ENCODE peak calls at places on chromosomes 13 and 19, in nine cellular contexts. G, C, P, E, S, W, J, B and T are unnamed samples.

GRCh38 chr19:18419195-18419698 is at the start of gene SSBP4:
- DNase-seq in C (no peak), W (peak), G (peak), J (peak), E (peak), S (peak), P (peak), B (no peak), T (peak)

GRCh38 chr19:49570997-49571676 is 9.2 kb downstream of the NOSIP start:
- DNase-seq in J (no peak), C (no peak), B (no peak), G (no peak), E (no peak), W (no peak), P (peak), S (no peak), T (no peak)

GRCh38 chr13:45441633-45442032 is 23.1 kb upstream of the COG3 start:
- DNase-seq in C (no peak), E (no peak), S (no peak), G (peak), B (no peak), W (peak), J (peak), P (no peak), T (no peak)

GRCh38 chr13:94114166-94114565 is 365.3 kb downstream of the DCT start:
- DNase-seq in E (no peak), P (no peak), C (no peak), B (no peak), S (no peak), G (no peak), W (no peak), J (no peak), T (no peak)

GRCh38 chr19:37963190-37963947 is 56.4 kb downstream of the SIPA1L3 start:
- DNase-seq in S (no peak), C (no peak), E (no peak), W (peak), P (no peak), G (peak), J (no peak), B (no peak), T (no peak)

GRCh38 chr13:77470986-77471385 is 64.5 kb upstream of the SCEL start:
- DNase-seq in C (no peak), S (no peak), E (no peak), J (no peak), G (no peak), B (no peak), P (no peak), W (no peak), T (no peak)

GRCh38 chr13:43374621-43375020 is 351.2 kb downstream of the DNAJC15 start:
- DNase-seq in P (no peak), E (no peak), C (no peak), B (no peak), G (no peak), S (no peak), J (peak), W (peak), T (no peak)

GRCh38 chr19:1131718-1132552 is 28.1 kb downstream of the GPX4 start:
- DNase-seq in E (peak), B (no peak), G (peak), S (peak), J (peak), P (peak), C (peak), W (peak), T (peak)

GRCh38 chr19:51016798-51017683 is 2.5 kb downstream of the KLK10 start:
- DNase-seq in C (no peak), J (peak), P (peak), W (peak), G (peak), E (peak), S (peak), B (peak), T (peak)

GRCh38 chr19:44684892-44685847 is 13.8 kb upstream of the CEACAM16 start:
- DNase-seq in G (peak), W (peak), P (no peak), C (peak), B (no peak), E (peak), S (no peak), J (peak), T (no peak)

GRCh38 chr19:27972291-27973040 is 1240.5 kb downstream of the UQCRFS1 start:
- DNase-seq in J (no peak), P (no peak), W (peak), B (no peak), S (no peak), G (no peak), C (no peak), E (no peak), T (no peak)

GRCh38 chr19:993831-994393 is 6.3 kb upstream of the GRIN3B start:
- DNase-seq in J (no peak), P (no peak), W (no peak), B (no peak), E (peak), G (no peak), S (no peak), C (no peak), T (no peak)

GRCh38 chr13:113117335-113117872 is 5.2 kb upstream of the F10 start:
- DNase-seq in E (peak), G (no peak), C (no peak), J (no peak), W (peak), S (no peak), B (peak), P (no peak), T (no peak)

GRCh38 chr13:76879211-76879875 is 6.9 kb downstream of the KCTD12 start:
- DNase-seq in W (peak), E (peak), C (peak), S (peak), J (peak), G (peak), P (peak), B (no peak), T (no peak)

GRCh38 chr13:19794552-19795143 is 11.9 kb upstream of the PSPC1 start:
- DNase-seq in G (no peak), B (no peak), P (no peak), J (no peak), W (no peak), C (no peak), E (no peak), S (no peak), T (no peak)

GRCh38 chr19:2474232-2475017 is 1.5 kb upstream of the GADD45B start:
- DNase-seq in G (peak), B (peak), S (peak), J (peak), E (peak), C (no peak), W (peak), P (peak), T (peak)

GRCh38 chr13:51101636-51102218 is 9.3 kb downstream of the C13orf42 start:
- DNase-seq in P (no peak), W (no peak), G (peak), B (no peak), C (no peak), E (no peak), S (no peak), J (no peak), T (no peak)

GRCh38 chr19:38277549-38277948 is 13.2 kb downstream of the SPINT2 start:
- DNase-seq in G (no peak), W (peak), E (no peak), J (no peak), P (no peak), B (no peak), C (no peak), S (no peak), T (no peak)

GRCh38 chr13:26872444-26873173 is 112.0 kb upstream of the GPR12 start:
- DNase-seq in G (peak), S (no peak), B (no peak), J (peak), E (no peak), P (peak), C (no peak), W (peak), T (peak)

GRCh38 chr13:50720856-50721663 is 122.4 kb downstream of the DLEU7 start:
- DNase-seq in P (peak), B (no peak), S (no peak), C (no peak), E (peak), J (no peak), W (no peak), G (no peak), T (no peak)

GRCh38 chr19:40695881-40696280 is 5.4 kb upstream of the NUMBL start:
- DNase-seq in C (no peak), W (no peak), P (no peak), S (no peak), G (no peak), J (no peak), B (no peak), E (no peak), T (no peak)

GRCh38 chr13:85362980-85363379 is 436.2 kb downstream of the SLITRK6 start:
- DNase-seq in B (no peak), E (peak), J (no peak), W (no peak), C (no peak), S (no peak), P (no peak), G (no peak), T (no peak)

GRCh38 chr13:35957174-35957867 is 173.9 kb downstream of the DCLK1 start:
- DNase-seq in C (no peak), G (no peak), W (peak), E (no peak), P (no peak), S (no peak), B (no peak), J (peak), T (no peak)

GRCh38 chr13:29991343-29991742 is 140.9 kb upstream of the UBL3 start:
- DNase-seq in P (no peak), W (peak), C (peak), S (no peak), B (no peak), J (peak), G (no peak), E (peak), T (no peak)

GRCh38 chr19:33528404-33528803 is 6.8 kb upstream of the PEPD start:
- DNase-seq in P (no peak), B (no peak), J (no peak), G (no peak), W (no peak), S (no peak), C (no peak), E (no peak), T (no peak)

GRCh38 chr13:72643339-72643989 is 84.0 kb downstream of the MZT1 start:
- DNase-seq in G (peak), E (no peak), B (no peak), W (peak), P (peak), J (no peak), S (no peak), C (no peak), T (peak)

GRCh38 chr13:105255472-105255871 is 1280.0 kb downstream of the EFNB2 start:
- DNase-seq in E (no peak), B (no peak), J (no peak), G (no peak), S (no peak), C (no peak), W (no peak), P (no peak), T (no peak)

GRCh38 chr19:37925212-37925611 is 18.2 kb downstream of the SIPA1L3 start:
- DNase-seq in S (no peak), G (no peak), C (no peak), E (no peak), B (no peak), P (no peak), W (no peak), J (no peak), T (no peak)

GRCh38 chr13:50990540-50991506 is 81.2 kb downstream of the RNASEH2B start:
- DNase-seq in G (peak), W (peak), C (no peak), B (no peak), E (no peak), J (peak), P (peak), S (peak), T (peak)

GRCh38 chr19:5250127-5250659 is 90.4 kb downstream of the PTPRS start:
- DNase-seq in P (no peak), C (no peak), W (no peak), J (no peak), G (no peak), B (no peak), E (no peak), S (peak), T (peak)

GRCh38 chr19:2983351-2984195 is 6.2 kb downstream of the TLE6 start:
- DNase-seq in S (peak), C (no peak), J (no peak), P (no peak), G (peak), B (peak), E (no peak), W (peak), T (peak)

GRCh38 chr19:18478545-18479311 is 40.8 kb upstream of the ISYNA1 start:
- DNase-seq in W (peak), J (peak), G (no peak), P (peak), C (peak), S (peak), B (no peak), E (peak), T (no peak)

GRCh38 chr13:96984061-96984508 is 10.2 kb downstream of the OXGR1 start:
- DNase-seq in W (peak), P (peak), G (peak), C (no peak), B (no peak), J (no peak), E (no peak), S (no peak), T (no peak)

GRCh38 chr13:38743499-38743898 is 56.6 kb downstream of the FREM2 start:
- DNase-seq in E (no peak), J (no peak), S (no peak), B (no peak), W (no peak), P (no peak), C (no peak), G (no peak), T (no peak)

GRCh38 chr19:40921005-40921897 is 39.2 kb upstream of the CYP2A7 start:
- DNase-seq in E (peak), P (peak), C (no peak), W (no peak), S (no peak), B (no peak), J (peak), G (peak), T (no peak)

GRCh38 chr19:51333836-51334460 is 8.0 kb downstream of the VSIG10L start:
- DNase-seq in G (no peak), W (no peak), C (no peak), J (no peak), S (no peak), P (no peak), B (no peak), E (no peak), T (no peak)

GRCh38 chr13:102839462-102839861 is 6.4 kb upstream of the ERCC5 start:
- DNase-seq in B (no peak), G (no peak), W (peak), E (no peak), S (no peak), C (no peak), J (no peak), P (no peak), T (no peak)

GRCh38 chr19:36488118-36488815 is 1.1 kb downstream of the ZNF566 start:
- DNase-seq in P (no peak), B (no peak), W (no peak), G (no peak), E (no peak), S (no peak), J (no peak), C (no peak), T (no peak)

GRCh38 chr19:36483653-36484052 is 5.7 kb downstream of the ZNF566 start:
- DNase-seq in W (no peak), S (no peak), J (no peak), E (no peak), G (no peak), C (no peak), B (no peak), P (no peak), T (no peak)

GRCh38 chr19:36489139-36489919 is at the start of gene ZNF566:
- DNase-seq in E (peak), S (peak), P (peak), J (peak), B (peak), W (peak), C (peak), G (peak), T (peak)

GRCh38 chr19:36489920-36490415 is 607 bp upstream of the ZNF566 start:
- DNase-seq in S (peak), P (peak), B (no peak), J (peak), G (no peak), W (peak), E (peak), C (no peak), T (no peak)

DNA sequence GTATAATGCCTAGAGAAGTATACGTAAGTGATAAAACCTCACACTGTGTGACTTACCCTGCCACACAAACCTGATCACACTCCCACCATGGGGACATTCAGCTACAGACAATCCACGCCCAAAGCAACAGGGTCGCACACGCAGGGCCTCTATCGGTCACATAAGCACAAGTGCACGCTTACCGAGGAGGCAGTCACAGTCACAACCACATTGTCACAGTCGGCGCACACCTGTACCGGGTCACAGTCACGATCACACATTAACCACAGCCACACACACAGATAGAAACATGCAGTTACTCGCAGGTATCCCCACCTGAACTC is 584 bp downstream of the ZNF566 start:
- DNase-seq in B (no peak), C (no peak), S (no peak), G (no peak), E (no peak), J (peak), P (no peak), W (no peak), T (peak)
- TF ChIP-seq CTCF in B (no peak), C (no peak), S (no peak), G (no peak), E (no peak), J (no peak), P (no peak), W (no peak), T (no peak)

GRCh38 chr13:24511824-24512207 is 762 bp downstream of the PARP4 start:
- DNase-seq in W (no peak), E (no peak), B (no peak), P (no peak), G (no peak), C (no peak), J (no peak), S (no peak), T (no peak)

GRCh38 chr13:24506698-24507335 is 5.8 kb downstream of the PARP4 start:
- DNase-seq in C (no peak), P (no peak), J (no peak), G (no peak), S (no peak), W (no peak), B (no peak), E (peak), T (no peak)

GRCh38 chr13:24516919-24517318 is 4.3 kb upstream of the PARP4 start:
- DNase-seq in C (no peak), S (no peak), P (no peak), B (no peak), W (no peak), G (no peak), E (no peak), J (no peak), T (no peak)

GRCh38 chr13:24511019-24511823 is 1.4 kb downstream of the PARP4 start:
- DNase-seq in S (no peak), C (peak), P (peak), E (no peak), B (no peak), J (peak), G (peak), W (peak), T (no peak)

GRCh38 chr13:24512208-24513068 is at the start of gene PARP4:
- DNase-seq in B (peak), S (peak), J (peak), E (peak), G (peak), W (peak), C (peak), P (peak), T (peak)
- TF ChIP-seq CTCF in B (peak), S (no peak), J (no peak), E (no peak), G (no peak), W (no peak), C (no peak), P (no peak), T (no peak)

DNA sequence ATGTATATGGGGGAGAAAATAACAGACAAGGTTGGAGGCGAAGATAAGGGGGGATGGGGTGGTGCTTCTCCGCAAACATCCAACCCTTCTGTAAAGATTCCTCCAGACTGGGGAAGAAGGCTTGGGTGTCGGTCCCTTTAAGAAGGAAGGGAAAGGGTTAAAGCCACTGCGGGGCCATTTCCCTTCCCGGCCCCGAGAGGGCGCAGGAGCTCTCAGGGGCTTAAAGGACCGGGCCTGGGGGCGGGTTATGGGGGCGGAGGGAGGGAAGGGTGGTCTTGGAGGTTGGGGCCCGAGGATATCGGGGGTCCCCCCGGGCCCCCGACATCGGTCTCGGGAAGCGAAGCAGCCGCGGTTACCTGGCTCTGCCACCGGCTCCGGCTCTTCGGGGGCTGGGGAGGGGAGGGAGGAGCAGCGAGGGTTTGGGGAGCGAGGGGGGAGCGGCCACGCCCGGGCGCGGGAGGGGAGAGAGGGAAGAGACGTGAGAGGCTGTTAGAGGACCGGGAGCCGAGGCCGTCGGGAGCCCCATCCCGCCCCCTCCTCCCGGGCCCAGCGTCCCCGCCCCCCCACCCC is 2.8 kb downstream of the TNNT1 start:
- DNase-seq in B (no peak), G (no peak), J (no peak), W (peak), C (no peak), E (no peak), P (no peak), S (no peak), T (no peak)
- TF ChIP-seq CTCF in B (peak), G (peak), J (peak), W (peak), C (peak), E (no peak), P (no peak), S (peak), T (no peak)

DNA sequence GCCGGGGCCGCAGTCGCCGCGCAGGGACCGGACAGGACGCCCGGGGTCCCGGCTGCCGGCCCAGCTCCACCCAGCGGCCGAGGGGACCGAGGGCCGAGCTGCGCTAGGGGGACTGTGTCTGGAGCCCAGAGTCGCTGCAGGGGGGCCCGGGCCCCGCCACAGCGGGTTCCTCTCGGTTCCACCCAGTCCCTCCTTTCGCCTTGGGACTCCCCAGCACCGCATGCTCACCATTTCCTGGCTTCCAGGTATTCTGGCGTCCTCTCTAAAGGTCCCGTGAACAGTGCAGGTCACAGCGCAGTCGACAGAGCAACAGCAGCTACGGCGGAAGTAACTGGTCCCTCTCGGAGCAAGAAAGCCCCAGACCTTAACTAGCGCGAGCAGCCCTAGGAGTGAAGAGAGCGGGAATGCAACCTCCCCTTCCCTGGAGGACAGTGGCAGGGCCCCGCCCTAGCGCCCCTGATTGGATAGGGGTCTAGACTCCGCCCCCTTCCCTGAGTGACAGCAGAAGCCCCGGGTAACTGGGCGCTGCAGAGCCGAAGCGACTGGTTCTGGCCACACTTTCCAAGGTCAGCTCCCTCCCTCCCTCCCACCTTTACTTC is at the start of gene ZNF878:
- DNase-seq in P (peak), W (peak), S (peak), B (peak), C (no peak), G (peak), E (peak), J (peak), T (peak)
- TF ChIP-seq CTCF in P (no peak), W (no peak), S (no peak), B (peak), C (no peak), G (no peak), E (no peak), J (no peak), T (no peak)

GRCh38 chr19:29290853-29291252 is 77.9 kb upstream of the UQCRFS1 start:
- DNase-seq in E (no peak), W (no peak), G (no peak), P (no peak), C (no peak), J (no peak), B (no peak), S (no peak), T (no peak)
- TF ChIP-seq CTCF in E (no peak), W (no peak), G (no peak), P (no peak), C (no peak), J (no peak), B (no peak), S (no peak), T (no peak)

GRCh38 chr19:35142531-35143230 is 374 bp upstream of the FXYD7 start:
- DNase-seq in C (no peak), J (no peak), W (peak), B (no peak), E (no peak), G (peak), P (peak), S (peak), T (no peak)
- TF ChIP-seq CTCF in C (peak), J (no peak), W (peak), B (peak), E (peak), G (peak), P (peak), S (peak), T (no peak)

GRCh38 chr19:14078406-14078805 is 5.8 kb downstream of the MISP3 start:
- DNase-seq in J (no peak), S (no peak), E (no peak), P (no peak), C (no peak), B (no peak), W (no peak), G (no peak), T (no peak)
- TF ChIP-seq CTCF in J (no peak), S (no peak), E (no peak), P (no peak), C (no peak), B (no peak), W (no peak), G (no peak), T (no peak)